ENCODE peak calls at places on chromosomes 13 and 19, in ten cellular contexts. M is effector memory CD4-positive, alpha-beta T cell; D is astrocyte; G is neural progenitor cell; P is right lobe of liver; I is CD8-positive, alpha-beta memory T cell; J is tibial artery; O is cardiac muscle cell; T is Peyer's patch; F is body of pancreas. A is an unnamed sample. For H3K9me3, the result is how much of the 10 kb centered on the place peaks cover.

GRCh38 chr19:42465827-42466280 is 23.1 kb upstream of the CXCL17 start:
- DNase-seq in M (no peak), J (no peak), F (no peak), G (no peak), O (no peak), I (no peak), D (no peak), P (no peak), T (no peak), A (no peak)

GRCh38 chr19:31548941-31549340 is 199.7 kb upstream of the TSHZ3 start:
- DNase-seq in T (no peak), D (no peak), I (no peak), M (no peak), O (peak), J (no peak), F (peak), P (no peak), G (peak), A (no peak)

GRCh38 chr19:900302-901111 is 7.2 kb downstream of the RNU6-9 start:
- DNase-seq in J (no peak), D (no peak), G (no peak), M (no peak), T (peak), F (no peak), P (no peak), O (no peak), I (no peak), A (no peak)

GRCh38 chr13:95880346-95880745 is 172.9 kb downstream of the UGGT2 start:
- DNase-seq in J (no peak), T (no peak), P (no peak), G (no peak), D (peak), F (no peak), M (no peak), I (no peak), O (no peak), A (no peak)

GRCh38 chr13:113283904-113284303 is 13.1 kb upstream of the LAMP1 start:
- DNase-seq in I (no peak), M (no peak), G (no peak), T (no peak), O (no peak), D (no peak), F (no peak), J (no peak), P (no peak), A (no peak)

GRCh38 chr19:13149628-13150186 is 468 bp downstream of the STX10 start:
- DNase-seq in D (peak), T (no peak), M (no peak), I (no peak), O (peak), F (peak), P (peak), G (peak), J (no peak), A (no peak)

GRCh38 chr13:113539176-113539575 is 45.4 kb upstream of the TFDP1 start:
- DNase-seq in T (peak), M (no peak), F (no peak), I (no peak), D (no peak), J (no peak), P (no peak), G (no peak), O (no peak), A (no peak)

GRCh38 chr13:57582032-57582431 is 49.5 kb upstream of the PCDH17 start:
- DNase-seq in D (no peak), M (no peak), T (no peak), G (peak), J (no peak), I (no peak), F (no peak), O (no peak), P (no peak), A (no peak)

GRCh38 chr13:44197791-44198770 is 175.5 kb upstream of the SERP2 start:
- DNase-seq in J (no peak), M (no peak), D (peak), G (no peak), P (no peak), I (no peak), T (no peak), O (peak), F (no peak), A (no peak)

GRCh38 chr13:45370922-45371406 is 30.0 kb upstream of the TPT1 start:
- DNase-seq in G (peak), O (peak), T (peak), J (peak), P (peak), F (peak), I (peak), D (peak), M (peak), A (peak)

GRCh38 chr13:101624981-101625380 is 172.5 kb downstream of the ITGBL1 start:
- DNase-seq in O (no peak), F (no peak), J (no peak), M (no peak), G (no peak), I (no peak), T (no peak), P (no peak), D (no peak), A (no peak)

GRCh38 chr19:52335768-52336116 is 301 bp upstream of the ZNF610 start:
- DNase-seq in I (no peak), M (no peak), P (no peak), J (no peak), D (no peak), F (no peak), T (no peak), O (no peak), G (no peak), A (no peak)

GRCh38 chr19:16585808-16586476 is 13.7 kb upstream of the SLC35E1 start:
- DNase-seq in M (no peak), F (no peak), P (no peak), T (no peak), J (no peak), D (no peak), O (no peak), I (no peak), G (no peak), A (no peak)

GRCh38 chr13:111958612-111959395 is 108.1 kb upstream of the SOX1 start:
- DNase-seq in F (no peak), P (no peak), M (no peak), J (no peak), T (no peak), G (no peak), D (no peak), O (no peak), I (no peak), A (peak)

GRCh38 chr19:2038284-2039081 is 12.6 kb downstream of the MKNK2 start:
- DNase-seq in I (peak), T (no peak), M (no peak), O (no peak), J (no peak), P (peak), G (no peak), D (no peak), F (no peak), A (no peak)

GRCh38 chr13:27139565-27139964 is 32.0 kb downstream of the USP12 start:
- DNase-seq in P (no peak), M (no peak), F (no peak), J (no peak), G (no peak), I (no peak), D (no peak), O (no peak), T (no peak), A (no peak)

GRCh38 chr13:40187324-40187795 is 479.1 kb downstream of the FOXO1 start:
- DNase-seq in M (peak), D (no peak), P (no peak), G (no peak), O (no peak), J (no peak), I (peak), T (no peak), F (no peak), A (no peak)

GRCh38 chr19:39174142-39174541 is 22.6 kb upstream of the NCCRP1 start:
- DNase-seq in G (no peak), I (no peak), P (no peak), O (no peak), F (no peak), J (no peak), M (no peak), T (no peak), D (no peak), A (no peak)

GRCh38 chr19:39174558-39175544 is 21.9 kb upstream of the NCCRP1 start:
- DNase-seq in T (no peak), P (no peak), O (no peak), F (no peak), G (no peak), J (no peak), M (no peak), I (no peak), D (no peak), A (no peak)

GRCh38 chr19:39177110-39177699 is 19.6 kb upstream of the NCCRP1 start:
- DNase-seq in G (no peak), T (no peak), I (no peak), P (no peak), M (no peak), J (no peak), F (no peak), D (no peak), O (no peak), A (no peak)

GRCh38 chr19:39173502-39173991 is 23.2 kb upstream of the NCCRP1 start:
- DNase-seq in G (no peak), J (no peak), I (no peak), D (no peak), F (no peak), T (no peak), P (no peak), M (no peak), O (no peak), A (no peak)

DNA sequence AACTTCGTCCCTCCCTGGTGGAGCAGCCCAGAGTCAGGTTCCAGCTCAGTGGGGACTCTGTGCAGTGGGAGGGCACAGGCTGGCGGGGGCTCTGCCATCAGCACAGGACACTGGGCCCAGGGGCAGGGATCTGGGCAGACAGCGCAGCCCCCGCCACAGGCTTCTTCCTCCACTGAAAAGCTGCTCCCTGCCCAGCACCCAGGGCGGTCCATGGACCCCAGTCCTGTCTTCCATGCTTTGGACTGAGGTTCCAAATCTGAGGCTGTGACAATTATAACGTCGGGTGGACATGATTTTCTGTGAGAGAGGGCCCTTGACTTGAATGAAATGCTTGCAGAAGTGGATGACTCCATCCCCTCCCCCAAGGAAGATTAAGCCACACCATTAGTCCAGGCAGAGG is 21.2 kb upstream of the NCCRP1 start:
- DNase-seq in D (no peak), J (no peak), I (no peak), M (no peak), G (no peak), F (no peak), P (no peak), T (no peak), O (peak), A (no peak)
- H3K27ac ChIP-seq in D (no peak), J (no peak), I (no peak), M (no peak), G (no peak), F (no peak), P (no peak), T (no peak), O (peak), A (no peak)

DNA sequence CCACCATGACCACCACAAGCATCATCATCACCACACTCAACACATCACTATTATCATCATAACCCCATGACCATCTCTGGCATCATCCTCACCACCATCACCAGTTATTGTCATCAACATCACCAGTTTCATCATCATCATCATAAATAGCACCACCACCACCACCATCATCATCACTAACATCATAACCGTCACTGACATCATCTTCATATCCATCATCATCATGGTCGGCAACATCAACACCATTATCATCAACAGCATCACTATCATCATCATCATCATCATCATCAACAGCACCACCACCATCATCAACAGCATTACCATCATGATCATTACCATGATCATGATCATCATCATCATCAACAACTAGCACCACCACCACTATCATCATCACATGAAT is 67.2 kb downstream of the MBD3L1 start:
- DNase-seq in F (no peak), G (no peak), J (no peak), I (no peak), T (no peak), O (no peak), M (no peak), D (no peak), P (no peak), A (no peak)
- H3K9me3 ChIP-seq in F (under half), G (under half), J (under half), I (under half), T (under half), O (under half), M (under half), D (under half), P (under half), A (under half)

DNA sequence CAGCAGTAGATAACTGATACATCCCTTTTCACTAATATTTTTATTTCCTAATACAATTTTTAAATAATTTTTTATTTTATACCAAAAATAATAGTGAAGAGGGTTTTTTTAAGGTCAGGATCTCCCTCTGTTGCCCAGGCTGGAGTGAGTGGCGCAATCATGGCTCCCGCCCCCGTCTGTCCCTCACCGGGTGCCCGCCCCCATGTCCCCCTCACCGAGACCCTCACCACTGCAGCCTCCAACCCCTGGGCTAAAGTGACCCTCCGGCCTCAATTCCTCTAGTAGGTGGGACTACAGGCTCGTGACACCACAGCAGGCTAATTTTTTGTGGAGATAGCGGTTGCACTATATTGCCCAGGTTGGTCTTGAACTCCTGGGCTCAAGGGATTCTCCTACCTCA is 17.8 kb upstream of the ZNF846 start:
- DNase-seq in J (no peak), F (no peak), D (no peak), O (no peak), P (no peak), M (no peak), I (no peak), T (no peak), G (no peak), A (no peak)
- H3K4me3 ChIP-seq in J (peak), F (peak), D (peak), O (peak), P (peak), M (peak), I (peak), T (peak), G (peak), A (peak)

GRCh38 chr19:5436948-5437306 is 18.3 kb upstream of the ZNRF4 start:
- DNase-seq in G (no peak), M (no peak), F (no peak), J (no peak), O (no peak), P (no peak), I (no peak), T (no peak), D (no peak), A (no peak)

GRCh38 chr19:5435642-5436017 is 19.6 kb upstream of the ZNRF4 start:
- DNase-seq in M (no peak), T (no peak), G (no peak), J (no peak), P (no peak), O (no peak), I (no peak), F (no peak), D (no peak), A (no peak)

GRCh38 chr19:5436101-5436947 is 18.9 kb upstream of the ZNRF4 start:
- DNase-seq in P (no peak), I (no peak), D (peak), F (no peak), O (peak), M (no peak), T (no peak), G (peak), J (no peak), A (peak)

GRCh38 chr19:5434351-5434917 is 20.8 kb upstream of the ZNRF4 start:
- DNase-seq in F (no peak), I (no peak), J (no peak), D (peak), G (no peak), P (no peak), O (no peak), T (no peak), M (no peak), A (no peak)

GRCh38 chr19:5434970-5435641 is 20.1 kb upstream of the ZNRF4 start:
- DNase-seq in T (no peak), D (peak), P (no peak), G (no peak), J (no peak), O (no peak), M (no peak), F (no peak), I (no peak), A (peak)
- H3K27ac ChIP-seq in T (no peak), D (peak), P (no peak), G (no peak), J (no peak), O (no peak), M (no peak), F (no peak), I (no peak), A (peak)

GRCh38 chr19:36997152-36997842 is 80.9 kb upstream of the ZNF420 start:
- DNase-seq in M (no peak), G (no peak), I (no peak), J (no peak), O (no peak), D (no peak), T (no peak), F (no peak), P (no peak), A (no peak)

GRCh38 chr19:36999313-36999712 is 78.9 kb upstream of the ZNF420 start:
- DNase-seq in G (no peak), P (no peak), T (no peak), I (no peak), F (no peak), J (no peak), M (no peak), D (no peak), O (no peak), A (no peak)

DNA sequence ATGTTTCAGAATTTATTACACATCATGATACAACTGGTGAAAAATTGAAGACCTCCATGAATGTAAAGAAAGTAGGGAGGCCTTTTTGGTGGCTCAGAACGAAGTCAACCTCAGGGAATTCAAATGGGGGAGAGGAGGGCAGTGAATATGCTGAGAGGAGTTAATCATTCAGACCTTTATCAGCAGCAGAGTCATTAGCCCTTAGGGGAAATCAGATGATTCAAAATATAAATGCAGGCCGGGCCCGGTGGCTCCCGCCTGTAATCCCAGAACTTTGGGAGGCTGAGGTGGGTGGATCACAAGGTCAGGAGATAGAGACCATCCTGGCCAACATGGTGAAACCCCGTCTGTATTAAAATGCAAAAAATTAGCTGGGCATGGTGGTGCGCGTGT is 80.4 kb upstream of the ZNF420 start:
- DNase-seq in P (no peak), D (no peak), F (no peak), J (no peak), I (no peak), O (no peak), T (no peak), M (no peak), G (no peak), A (no peak)
- H3K9me3 ChIP-seq in P (under half), D (under half), F (under half), J (under half), I (under half), O (under half), T (under half), M (under half), G (under half), A (under half)

GRCh38 chr13:98530236-98530635 is 46.7 kb downstream of the STK24 start:
- DNase-seq in G (no peak), P (no peak), M (no peak), F (no peak), D (no peak), I (no peak), O (no peak), T (no peak), J (no peak), A (no peak)
- H3K4me3 ChIP-seq in G (no peak), P (no peak), M (no peak), F (no peak), D (no peak), I (no peak), O (no peak), T (no peak), J (no peak), A (no peak)

GRCh38 chr19:18487576-18488402 is 34.1 kb downstream of the ELL start:
- DNase-seq in D (no peak), T (no peak), M (no peak), P (no peak), F (no peak), I (no peak), O (no peak), J (no peak), G (no peak), A (no peak)
- H3K27ac ChIP-seq in D (no peak), T (peak), M (no peak), P (peak), F (no peak), I (no peak), O (peak), J (no peak), G (no peak), A (no peak)

GRCh38 chr19:57572415-57572947 is 6.2 kb downstream of the ZNF416 start:
- DNase-seq in O (no peak), M (no peak), T (no peak), D (no peak), P (no peak), G (no peak), J (no peak), I (no peak), F (no peak), A (no peak)

GRCh38 chr19:57570707-57571106 is 8.0 kb downstream of the ZNF416 start:
- DNase-seq in P (no peak), G (no peak), M (no peak), D (no peak), F (no peak), J (no peak), T (no peak), O (no peak), I (no peak), A (no peak)

GRCh38 chr19:57563547-57563946 is 3.9 kb upstream of the ZNF550 start:
- DNase-seq in I (no peak), P (no peak), O (no peak), G (no peak), M (no peak), F (no peak), T (no peak), D (no peak), J (no peak), A (no peak)

GRCh38 chr19:57566396-57567256 is 7.0 kb upstream of the ZNF550 start:
- DNase-seq in M (no peak), F (no peak), J (no peak), O (peak), D (peak), P (no peak), I (no peak), G (peak), T (no peak), A (no peak)
- H3K9me3 ChIP-seq in M (under half), F (under half), J (under half), O (under half), D (half or more), P (under half), I (under half), G (under half), T (under half), A (half or more)

GRCh38 chr13:48434203-48434602 is 21.3 kb upstream of the LPAR6 start:
- DNase-seq in J (no peak), O (no peak), M (no peak), P (no peak), G (no peak), F (no peak), D (no peak), I (no peak), T (no peak), A (no peak)
- H3K4me3 ChIP-seq in J (no peak), O (no peak), M (no peak), P (no peak), G (no peak), F (no peak), D (no peak), I (no peak), T (no peak), A (no peak)

DNA sequence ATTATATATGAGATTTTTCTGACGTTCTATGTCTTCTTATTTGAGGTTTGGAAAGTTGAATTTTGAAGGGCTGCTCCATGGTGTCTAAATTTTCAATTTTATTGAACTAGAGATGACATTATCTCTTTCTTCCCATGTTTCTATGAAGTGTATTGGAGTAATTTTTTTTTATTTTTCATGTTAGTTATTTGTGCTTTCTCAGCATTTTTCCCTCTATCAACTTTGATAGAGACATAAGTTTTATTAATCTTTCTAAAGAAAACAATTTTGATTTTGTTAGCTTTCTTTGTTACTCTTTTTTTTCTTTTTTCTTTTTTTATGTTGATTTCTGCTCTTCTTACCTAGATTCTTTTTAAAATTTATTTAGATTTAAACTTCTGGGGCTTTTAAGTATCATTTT is 1694.8 kb downstream of the PCDH9 start:
- DNase-seq in G (no peak), D (no peak), M (no peak), O (no peak), T (no peak), J (no peak), F (no peak), P (no peak), I (no peak), A (no peak)
- H3K27ac ChIP-seq in G (no peak), D (no peak), M (no peak), O (no peak), T (no peak), J (no peak), F (no peak), P (no peak), I (no peak), A (no peak)

A was measured in SJSA1.